ENCODE peak calls at places on chromosomes 7 and 10, in ten cellular contexts. One of them, this sample, is unnamed.

GRCh38 chr10:122326806-122327205 is 47.7 kb upstream of the PLEKHA1 start:
- DNase-seq in A549: no peak
- DNase-seq in transverse colon: no peak
- DNase-seq in esophagus muscularis mucosa: no peak
- DNase-seq in sigmoid colon: no peak
- DNase-seq in stomach: no peak
- DNase-seq in suprapubic skin: no peak
- DNase-seq in SK-N-SH: no peak
- DNase-seq in upper lobe of left lung: no peak
- DNase-seq in HepG2: no peak
- DNase-seq in this sample: no peak

GRCh38 chr7:35787925-35788324 is 12.9 kb upstream of the SEPTIN7 start:
- DNase-seq in A549: no peak
- DNase-seq in transverse colon: no peak
- DNase-seq in esophagus muscularis mucosa: no peak
- DNase-seq in sigmoid colon: no peak
- DNase-seq in stomach: no peak
- DNase-seq in suprapubic skin: no peak
- DNase-seq in SK-N-SH: no peak
- DNase-seq in upper lobe of left lung: no peak
- DNase-seq in HepG2: no peak
- DNase-seq in this sample: no peak

GRCh38 chr7:100157334-100158228 is 942 bp downstream of the TRAPPC14 start:
- DNase-seq in A549: no peak
- DNase-seq in transverse colon: peak
- DNase-seq in esophagus muscularis mucosa: no peak
- DNase-seq in sigmoid colon: peak
- DNase-seq in stomach: no peak
- DNase-seq in suprapubic skin: no peak
- DNase-seq in SK-N-SH: peak
- DNase-seq in upper lobe of left lung: no peak
- DNase-seq in HepG2: peak
- DNase-seq in this sample: peak

GRCh38 chr7:131524699-131525098 is 31.7 kb downstream of the PODXL start:
- DNase-seq in A549: no peak
- DNase-seq in transverse colon: no peak
- DNase-seq in esophagus muscularis mucosa: no peak
- DNase-seq in sigmoid colon: no peak
- DNase-seq in stomach: no peak
- DNase-seq in suprapubic skin: no peak
- DNase-seq in SK-N-SH: no peak
- DNase-seq in upper lobe of left lung: no peak
- DNase-seq in HepG2: no peak
- DNase-seq in this sample: no peak

GRCh38 chr7:67267914-67268313 is 271.3 kb downstream of the TYW1 start:
- DNase-seq in A549: no peak
- DNase-seq in transverse colon: no peak
- DNase-seq in esophagus muscularis mucosa: no peak
- DNase-seq in sigmoid colon: no peak
- DNase-seq in stomach: no peak
- DNase-seq in suprapubic skin: no peak
- DNase-seq in SK-N-SH: no peak
- DNase-seq in upper lobe of left lung: no peak
- DNase-seq in HepG2: no peak
- DNase-seq in this sample: no peak

GRCh38 chr10:86650151-86650550 is 4.2 kb upstream of the OPN4 start:
- DNase-seq in A549: no peak
- DNase-seq in transverse colon: no peak
- DNase-seq in esophagus muscularis mucosa: no peak
- DNase-seq in sigmoid colon: peak
- DNase-seq in stomach: peak
- DNase-seq in suprapubic skin: no peak
- DNase-seq in SK-N-SH: peak
- DNase-seq in upper lobe of left lung: no peak
- DNase-seq in HepG2: no peak
- DNase-seq in this sample: no peak

GRCh38 chr7:12754179-12754578 is 66.7 kb downstream of the ARL4A start:
- DNase-seq in A549: no peak
- DNase-seq in transverse colon: no peak
- DNase-seq in esophagus muscularis mucosa: no peak
- DNase-seq in sigmoid colon: no peak
- DNase-seq in stomach: no peak
- DNase-seq in suprapubic skin: no peak
- DNase-seq in SK-N-SH: no peak
- DNase-seq in upper lobe of left lung: no peak
- DNase-seq in HepG2: no peak
- DNase-seq in this sample: no peak

GRCh38 chr10:131846224-131847101 is 54.3 kb upstream of the PPP2R2D start:
- DNase-seq in A549: no peak
- DNase-seq in transverse colon: no peak
- DNase-seq in esophagus muscularis mucosa: no peak
- DNase-seq in sigmoid colon: no peak
- DNase-seq in stomach: no peak
- DNase-seq in suprapubic skin: peak
- DNase-seq in SK-N-SH: no peak
- DNase-seq in upper lobe of left lung: peak
- DNase-seq in HepG2: no peak
- DNase-seq in this sample: no peak

DNA sequence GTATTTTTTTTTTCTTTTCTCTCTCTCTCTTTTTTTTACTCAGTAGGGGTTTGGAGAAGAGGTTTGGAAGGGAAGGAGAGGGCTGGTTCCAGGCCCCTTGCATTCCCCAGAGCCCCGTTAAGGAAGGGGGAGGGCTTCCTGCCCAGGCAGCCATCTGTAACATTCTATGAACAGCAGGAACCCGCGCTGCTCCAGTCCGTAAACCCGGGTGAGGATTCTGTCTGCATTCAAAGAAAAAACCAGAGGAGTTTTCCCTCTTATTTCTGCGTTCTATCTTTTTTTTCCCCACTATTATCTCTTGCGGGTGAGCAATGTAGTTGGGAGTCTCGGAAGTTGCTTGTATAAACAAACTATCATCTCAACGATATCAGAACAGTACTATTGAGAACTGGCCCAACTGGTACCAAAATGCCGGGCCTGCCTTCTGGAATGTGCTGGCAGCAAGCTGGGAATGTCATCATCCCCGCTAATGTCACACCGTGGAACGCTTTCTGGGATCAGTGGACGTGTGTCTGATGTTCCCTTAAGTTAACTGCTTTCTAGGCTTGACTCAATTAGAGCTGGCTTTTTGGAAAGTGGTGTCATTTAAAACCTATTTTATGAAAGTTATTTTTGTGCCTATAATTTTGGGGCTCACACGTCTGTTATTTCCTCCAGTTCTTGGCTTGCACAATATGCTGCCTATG is 153.1 kb upstream of the MEOX2 start:
- DNase-seq in A549: no peak
- DNase-seq in transverse colon: no peak
- DNase-seq in esophagus muscularis mucosa: no peak
- DNase-seq in sigmoid colon: peak
- DNase-seq in stomach: no peak
- DNase-seq in suprapubic skin: peak
- DNase-seq in SK-N-SH: peak
- DNase-seq in upper lobe of left lung: no peak
- DNase-seq in HepG2: no peak
- DNase-seq in this sample: peak
- TF ChIP-seq EP300 in A549: no peak
- TF ChIP-seq EP300 in transverse colon: no peak
- TF ChIP-seq EP300 in esophagus muscularis mucosa: no peak
- TF ChIP-seq EP300 in sigmoid colon: no peak
- TF ChIP-seq EP300 in stomach: no peak
- TF ChIP-seq EP300 in suprapubic skin: no peak
- TF ChIP-seq EP300 in SK-N-SH: no peak
- TF ChIP-seq EP300 in upper lobe of left lung: no peak
- TF ChIP-seq EP300 in HepG2: no peak
- TF ChIP-seq EP300 in this sample: peak

GRCh38 chr7:116686812-116687419 is 14.9 kb downstream of the MET start:
- DNase-seq in A549: no peak
- DNase-seq in transverse colon: no peak
- DNase-seq in esophagus muscularis mucosa: no peak
- DNase-seq in sigmoid colon: no peak
- DNase-seq in stomach: no peak
- DNase-seq in suprapubic skin: no peak
- DNase-seq in SK-N-SH: no peak
- DNase-seq in upper lobe of left lung: no peak
- DNase-seq in HepG2: peak
- DNase-seq in this sample: no peak

GRCh38 chr7:116691664-116692063 is 19.7 kb downstream of the MET start:
- DNase-seq in A549: no peak
- DNase-seq in transverse colon: no peak
- DNase-seq in esophagus muscularis mucosa: no peak
- DNase-seq in sigmoid colon: no peak
- DNase-seq in stomach: no peak
- DNase-seq in suprapubic skin: no peak
- DNase-seq in SK-N-SH: no peak
- DNase-seq in upper lobe of left lung: no peak
- DNase-seq in HepG2: peak
- DNase-seq in this sample: peak

GRCh38 chr7:116687801-116688201 is 15.8 kb downstream of the MET start:
- DNase-seq in A549: peak
- DNase-seq in transverse colon: no peak
- DNase-seq in esophagus muscularis mucosa: no peak
- DNase-seq in sigmoid colon: no peak
- DNase-seq in stomach: no peak
- DNase-seq in suprapubic skin: no peak
- DNase-seq in SK-N-SH: no peak
- DNase-seq in upper lobe of left lung: no peak
- DNase-seq in HepG2: peak
- DNase-seq in this sample: no peak

GRCh38 chr7:116692599-116693308 is 20.8 kb downstream of the MET start:
- DNase-seq in A549: no peak
- DNase-seq in transverse colon: no peak
- DNase-seq in esophagus muscularis mucosa: no peak
- DNase-seq in sigmoid colon: no peak
- DNase-seq in stomach: no peak
- DNase-seq in suprapubic skin: no peak
- DNase-seq in SK-N-SH: no peak
- DNase-seq in upper lobe of left lung: no peak
- DNase-seq in HepG2: no peak
- DNase-seq in this sample: no peak

GRCh38 chr7:116689787-116690186 is 17.8 kb downstream of the MET start:
- DNase-seq in A549: no peak
- DNase-seq in transverse colon: no peak
- DNase-seq in esophagus muscularis mucosa: no peak
- DNase-seq in sigmoid colon: no peak
- DNase-seq in stomach: no peak
- DNase-seq in suprapubic skin: no peak
- DNase-seq in SK-N-SH: no peak
- DNase-seq in upper lobe of left lung: no peak
- DNase-seq in HepG2: no peak
- DNase-seq in this sample: no peak
- H3K27ac ChIP-seq in A549: peak
- H3K27ac ChIP-seq in transverse colon: no peak
- H3K27ac ChIP-seq in esophagus muscularis mucosa: no peak
- H3K27ac ChIP-seq in sigmoid colon: no peak
- H3K27ac ChIP-seq in stomach: no peak
- H3K27ac ChIP-seq in suprapubic skin: no peak
- H3K27ac ChIP-seq in SK-N-SH: peak
- H3K27ac ChIP-seq in upper lobe of left lung: no peak
- H3K27ac ChIP-seq in HepG2: no peak
- H3K27ac ChIP-seq in this sample: no peak

DNA sequence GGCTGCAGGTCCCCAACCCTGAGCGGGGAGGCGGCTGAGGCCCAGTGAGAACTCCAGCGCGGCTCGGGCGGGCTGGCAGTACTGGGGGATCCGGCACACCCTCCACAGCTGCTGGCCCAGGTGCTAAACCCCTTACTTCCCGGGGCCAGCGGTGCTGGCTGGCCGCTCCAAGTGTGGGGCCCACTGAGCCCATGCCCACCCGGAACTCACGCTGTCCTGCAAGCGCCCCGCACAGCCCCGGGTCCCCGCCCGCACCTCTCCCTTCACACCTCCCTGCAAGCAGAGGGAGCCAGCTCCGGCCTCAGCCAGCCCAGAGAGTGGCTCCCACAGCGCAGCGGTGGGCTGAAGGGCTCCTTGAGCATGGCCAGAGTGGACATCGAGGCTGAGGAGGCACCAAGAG is 25.0 kb downstream of the RNF133 start:
- DNase-seq in A549: no peak
- DNase-seq in transverse colon: no peak
- DNase-seq in esophagus muscularis mucosa: no peak
- DNase-seq in sigmoid colon: no peak
- DNase-seq in stomach: no peak
- DNase-seq in suprapubic skin: no peak
- DNase-seq in SK-N-SH: no peak
- DNase-seq in upper lobe of left lung: peak
- DNase-seq in HepG2: no peak
- DNase-seq in this sample: no peak
- TF ChIP-seq EP300 in A549: no peak
- TF ChIP-seq EP300 in transverse colon: no peak
- TF ChIP-seq EP300 in esophagus muscularis mucosa: no peak
- TF ChIP-seq EP300 in sigmoid colon: no peak
- TF ChIP-seq EP300 in stomach: no peak
- TF ChIP-seq EP300 in suprapubic skin: no peak
- TF ChIP-seq EP300 in SK-N-SH: no peak
- TF ChIP-seq EP300 in upper lobe of left lung: no peak
- TF ChIP-seq EP300 in HepG2: no peak
- TF ChIP-seq EP300 in this sample: no peak

GRCh38 chr10:104099941-104100340 is 14.3 kb upstream of the COL17A1 start:
- DNase-seq in A549: no peak
- DNase-seq in transverse colon: no peak
- DNase-seq in esophagus muscularis mucosa: no peak
- DNase-seq in sigmoid colon: no peak
- DNase-seq in stomach: no peak
- DNase-seq in suprapubic skin: no peak
- DNase-seq in SK-N-SH: no peak
- DNase-seq in upper lobe of left lung: no peak
- DNase-seq in HepG2: no peak
- DNase-seq in this sample: no peak

GRCh38 chr10:104098360-104098925 is 12.8 kb upstream of the COL17A1 start:
- DNase-seq in A549: no peak
- DNase-seq in transverse colon: no peak
- DNase-seq in esophagus muscularis mucosa: no peak
- DNase-seq in sigmoid colon: no peak
- DNase-seq in stomach: no peak
- DNase-seq in suprapubic skin: no peak
- DNase-seq in SK-N-SH: no peak
- DNase-seq in upper lobe of left lung: no peak
- DNase-seq in HepG2: no peak
- DNase-seq in this sample: no peak

GRCh38 chr10:104096692-104097091 is 11.0 kb upstream of the COL17A1 start:
- DNase-seq in A549: no peak
- DNase-seq in transverse colon: no peak
- DNase-seq in esophagus muscularis mucosa: no peak
- DNase-seq in sigmoid colon: no peak
- DNase-seq in stomach: no peak
- DNase-seq in suprapubic skin: no peak
- DNase-seq in SK-N-SH: no peak
- DNase-seq in upper lobe of left lung: no peak
- DNase-seq in HepG2: no peak
- DNase-seq in this sample: no peak

GRCh38 chr10:104100795-104101194 is 15.1 kb upstream of the COL17A1 start:
- DNase-seq in A549: no peak
- DNase-seq in transverse colon: no peak
- DNase-seq in esophagus muscularis mucosa: no peak
- DNase-seq in sigmoid colon: no peak
- DNase-seq in stomach: no peak
- DNase-seq in suprapubic skin: no peak
- DNase-seq in SK-N-SH: no peak
- DNase-seq in upper lobe of left lung: no peak
- DNase-seq in HepG2: no peak
- DNase-seq in this sample: no peak

DNA sequence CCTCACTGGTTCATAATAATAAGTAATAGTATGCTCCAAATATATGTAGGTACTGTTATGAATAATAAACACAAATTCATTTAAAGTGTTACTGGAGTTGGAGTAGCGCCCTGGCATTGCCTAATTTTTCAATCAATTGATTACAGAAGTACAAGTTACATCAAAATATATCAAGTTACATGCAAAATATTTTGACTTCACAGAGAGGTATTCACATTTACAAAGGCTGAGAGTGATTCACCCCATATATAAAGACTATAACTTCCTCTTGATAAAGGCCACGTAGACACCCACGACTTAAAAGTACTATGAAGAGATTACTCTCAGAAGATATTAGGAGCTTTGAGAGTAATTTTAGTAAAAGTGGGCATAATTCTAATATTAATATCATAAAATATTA is 13.6 kb upstream of the COL17A1 start:
- DNase-seq in A549: no peak
- DNase-seq in transverse colon: no peak
- DNase-seq in esophagus muscularis mucosa: no peak
- DNase-seq in sigmoid colon: no peak
- DNase-seq in stomach: no peak
- DNase-seq in suprapubic skin: no peak
- DNase-seq in SK-N-SH: no peak
- DNase-seq in upper lobe of left lung: no peak
- DNase-seq in HepG2: no peak
- DNase-seq in this sample: no peak
- H3K27ac ChIP-seq in A549: no peak
- H3K27ac ChIP-seq in transverse colon: no peak
- H3K27ac ChIP-seq in esophagus muscularis mucosa: no peak
- H3K27ac ChIP-seq in sigmoid colon: no peak
- H3K27ac ChIP-seq in stomach: no peak
- H3K27ac ChIP-seq in suprapubic skin: no peak
- H3K27ac ChIP-seq in SK-N-SH: no peak
- H3K27ac ChIP-seq in upper lobe of left lung: no peak
- H3K27ac ChIP-seq in HepG2: no peak
- H3K27ac ChIP-seq in this sample: no peak